ENCODE peak calls at places on chromosome 14, in eight cellular contexts. One of them, this sample, is unnamed.

GRCh38 chr14:74502236-74503019 is 8.9 kb downstream of the ISCA2 start:
- DNase-seq in activated CD4-positive, alpha-beta T cell treated with anti-CD3 and anti-CD28 coated beads for 36 hours: peak; percentile 42
- DNase-seq in stimulated activated CD4-positive, alpha-beta T cell treated with anti-CD3 and anti-CD28 coated beads, Interleukin-4, amount 100 ng/mL, for 24 hours: no peak
- DNase-seq in activated T-helper 1 cell treated with anti-CD3 and anti-CD28 coated beads, Interleukin-2, amount 50 U/mL, for 16 hours: no peak
- DNase-seq in AG09319: no peak
- DNase-seq in HTR-8/SVneo: peak; percentile 73
- DNase-seq in substantia nigra: no peak
- DNase-seq in ACHN: no peak
- DNase-seq in this sample: no peak

GRCh38 chr14:36522347-36522971 is 2.4 kb upstream of the NKX2-1 start:
- DNase-seq in HTR-8/SVneo: no peak
- DNase-seq in ACHN: no peak
- DNase-seq in activated CD4-positive, alpha-beta T cell treated with anti-CD3 and anti-CD28 coated beads for 36 hours: peak; percentile 14
- DNase-seq in activated T-helper 1 cell treated with anti-CD3 and anti-CD28 coated beads, Interleukin-2, amount 50 U/mL, for 16 hours: no peak
- DNase-seq in substantia nigra: no peak
- DNase-seq in AG09319: no peak
- DNase-seq in stimulated activated CD4-positive, alpha-beta T cell treated with anti-CD3 and anti-CD28 coated beads, Interleukin-4, amount 100 ng/mL, for 24 hours: no peak
- DNase-seq in this sample: no peak

GRCh38 chr14:31440280-31440679 is 17.0 kb downstream of the DTD2 start:
- DNase-seq in ACHN: no peak
- DNase-seq in stimulated activated CD4-positive, alpha-beta T cell treated with anti-CD3 and anti-CD28 coated beads, Interleukin-4, amount 100 ng/mL, for 24 hours: no peak
- DNase-seq in activated CD4-positive, alpha-beta T cell treated with anti-CD3 and anti-CD28 coated beads for 36 hours: no peak
- DNase-seq in AG09319: no peak
- DNase-seq in activated T-helper 1 cell treated with anti-CD3 and anti-CD28 coated beads, Interleukin-2, amount 50 U/mL, for 16 hours: no peak
- DNase-seq in HTR-8/SVneo: no peak
- DNase-seq in substantia nigra: no peak
- DNase-seq in this sample: no peak

GRCh38 chr14:91727121-91727520 is 4.8 kb downstream of the CATSPERB start:
- DNase-seq in activated T-helper 1 cell treated with anti-CD3 and anti-CD28 coated beads, Interleukin-2, amount 50 U/mL, for 16 hours: no peak
- DNase-seq in stimulated activated CD4-positive, alpha-beta T cell treated with anti-CD3 and anti-CD28 coated beads, Interleukin-4, amount 100 ng/mL, for 24 hours: no peak
- DNase-seq in ACHN: no peak
- DNase-seq in AG09319: no peak
- DNase-seq in activated CD4-positive, alpha-beta T cell treated with anti-CD3 and anti-CD28 coated beads for 36 hours: no peak
- DNase-seq in HTR-8/SVneo: no peak
- DNase-seq in substantia nigra: no peak
- DNase-seq in this sample: no peak

GRCh38 chr14:38553586-38553985 is 297.7 kb upstream of the CLEC14A start:
- DNase-seq in activated T-helper 1 cell treated with anti-CD3 and anti-CD28 coated beads, Interleukin-2, amount 50 U/mL, for 16 hours: no peak
- DNase-seq in AG09319: no peak
- DNase-seq in ACHN: no peak
- DNase-seq in substantia nigra: no peak
- DNase-seq in activated CD4-positive, alpha-beta T cell treated with anti-CD3 and anti-CD28 coated beads for 36 hours: no peak
- DNase-seq in HTR-8/SVneo: no peak
- DNase-seq in stimulated activated CD4-positive, alpha-beta T cell treated with anti-CD3 and anti-CD28 coated beads, Interleukin-4, amount 100 ng/mL, for 24 hours: no peak
- DNase-seq in this sample: no peak

GRCh38 chr14:34043627-34044372 is 92.9 kb upstream of the EGLN3 start:
- DNase-seq in HTR-8/SVneo: peak; percentile 30
- DNase-seq in AG09319: no peak
- DNase-seq in activated T-helper 1 cell treated with anti-CD3 and anti-CD28 coated beads, Interleukin-2, amount 50 U/mL, for 16 hours: no peak
- DNase-seq in substantia nigra: no peak
- DNase-seq in stimulated activated CD4-positive, alpha-beta T cell treated with anti-CD3 and anti-CD28 coated beads, Interleukin-4, amount 100 ng/mL, for 24 hours: peak; percentile 66
- DNase-seq in activated CD4-positive, alpha-beta T cell treated with anti-CD3 and anti-CD28 coated beads for 36 hours: peak; percentile 91
- DNase-seq in ACHN: no peak
- DNase-seq in this sample: no peak

GRCh38 chr14:66099451-66099850 is 386.7 kb upstream of the CCDC196 start:
- DNase-seq in stimulated activated CD4-positive, alpha-beta T cell treated with anti-CD3 and anti-CD28 coated beads, Interleukin-4, amount 100 ng/mL, for 24 hours: no peak
- DNase-seq in activated T-helper 1 cell treated with anti-CD3 and anti-CD28 coated beads, Interleukin-2, amount 50 U/mL, for 16 hours: no peak
- DNase-seq in HTR-8/SVneo: no peak
- DNase-seq in activated CD4-positive, alpha-beta T cell treated with anti-CD3 and anti-CD28 coated beads for 36 hours: no peak
- DNase-seq in AG09319: no peak
- DNase-seq in substantia nigra: no peak
- DNase-seq in ACHN: no peak
- DNase-seq in this sample: no peak

GRCh38 chr14:51020024-51020710 is 74.7 kb downstream of the TRIM9 start:
- DNase-seq in ACHN: no peak
- DNase-seq in stimulated activated CD4-positive, alpha-beta T cell treated with anti-CD3 and anti-CD28 coated beads, Interleukin-4, amount 100 ng/mL, for 24 hours: no peak
- DNase-seq in activated CD4-positive, alpha-beta T cell treated with anti-CD3 and anti-CD28 coated beads for 36 hours: no peak
- DNase-seq in AG09319: no peak
- DNase-seq in HTR-8/SVneo: no peak
- DNase-seq in substantia nigra: peak; percentile 24
- DNase-seq in activated T-helper 1 cell treated with anti-CD3 and anti-CD28 coated beads, Interleukin-2, amount 50 U/mL, for 16 hours: no peak
- DNase-seq in this sample: no peak

GRCh38 chr14:63923422-63923752 is 70.6 kb downstream of the SYNE2 start:
- DNase-seq in stimulated activated CD4-positive, alpha-beta T cell treated with anti-CD3 and anti-CD28 coated beads, Interleukin-4, amount 100 ng/mL, for 24 hours: no peak
- DNase-seq in ACHN: no peak
- DNase-seq in activated CD4-positive, alpha-beta T cell treated with anti-CD3 and anti-CD28 coated beads for 36 hours: no peak
- DNase-seq in HTR-8/SVneo: no peak
- DNase-seq in substantia nigra: no peak
- DNase-seq in AG09319: no peak
- DNase-seq in activated T-helper 1 cell treated with anti-CD3 and anti-CD28 coated beads, Interleukin-2, amount 50 U/mL, for 16 hours: no peak
- DNase-seq in this sample: no peak

GRCh38 chr14:73700325-73700724 is 13.9 kb downstream of the PNMA1 start:
- DNase-seq in activated CD4-positive, alpha-beta T cell treated with anti-CD3 and anti-CD28 coated beads for 36 hours: no peak
- DNase-seq in stimulated activated CD4-positive, alpha-beta T cell treated with anti-CD3 and anti-CD28 coated beads, Interleukin-4, amount 100 ng/mL, for 24 hours: no peak
- DNase-seq in substantia nigra: no peak
- DNase-seq in activated T-helper 1 cell treated with anti-CD3 and anti-CD28 coated beads, Interleukin-2, amount 50 U/mL, for 16 hours: no peak
- DNase-seq in HTR-8/SVneo: no peak
- DNase-seq in AG09319: no peak
- DNase-seq in ACHN: peak; percentile 43
- DNase-seq in this sample: no peak

GRCh38 chr14:73878436-73878835 is 8.2 kb upstream of the ZNF410 start:
- DNase-seq in HTR-8/SVneo: no peak
- DNase-seq in activated T-helper 1 cell treated with anti-CD3 and anti-CD28 coated beads, Interleukin-2, amount 50 U/mL, for 16 hours: no peak
- DNase-seq in substantia nigra: no peak
- DNase-seq in ACHN: no peak
- DNase-seq in AG09319: no peak
- DNase-seq in stimulated activated CD4-positive, alpha-beta T cell treated with anti-CD3 and anti-CD28 coated beads, Interleukin-4, amount 100 ng/mL, for 24 hours: no peak
- DNase-seq in activated CD4-positive, alpha-beta T cell treated with anti-CD3 and anti-CD28 coated beads for 36 hours: no peak
- DNase-seq in this sample: no peak

GRCh38 chr14:50828738-50829471 is 2.1 kb downstream of the NIN start:
- DNase-seq in activated CD4-positive, alpha-beta T cell treated with anti-CD3 and anti-CD28 coated beads for 36 hours: no peak
- DNase-seq in stimulated activated CD4-positive, alpha-beta T cell treated with anti-CD3 and anti-CD28 coated beads, Interleukin-4, amount 100 ng/mL, for 24 hours: no peak
- DNase-seq in AG09319: no peak
- DNase-seq in HTR-8/SVneo: no peak
- DNase-seq in substantia nigra: no peak
- DNase-seq in activated T-helper 1 cell treated with anti-CD3 and anti-CD28 coated beads, Interleukin-2, amount 50 U/mL, for 16 hours: no peak
- DNase-seq in ACHN: no peak
- DNase-seq in this sample: no peak

GRCh38 chr14:73457935-73458218 is 469 bp downstream of the NUMB start:
- DNase-seq in AG09319: no peak
- DNase-seq in substantia nigra: no peak
- DNase-seq in HTR-8/SVneo: peak; percentile 55
- DNase-seq in activated CD4-positive, alpha-beta T cell treated with anti-CD3 and anti-CD28 coated beads for 36 hours: no peak
- DNase-seq in stimulated activated CD4-positive, alpha-beta T cell treated with anti-CD3 and anti-CD28 coated beads, Interleukin-4, amount 100 ng/mL, for 24 hours: no peak
- DNase-seq in ACHN: peak; percentile 42
- DNase-seq in activated T-helper 1 cell treated with anti-CD3 and anti-CD28 coated beads, Interleukin-2, amount 50 U/mL, for 16 hours: no peak
- DNase-seq in this sample: no peak

GRCh38 chr14:22226381-22226780 is 362.6 kb downstream of the DAD1 start:
- DNase-seq in stimulated activated CD4-positive, alpha-beta T cell treated with anti-CD3 and anti-CD28 coated beads, Interleukin-4, amount 100 ng/mL, for 24 hours: peak; percentile 3
- DNase-seq in activated T-helper 1 cell treated with anti-CD3 and anti-CD28 coated beads, Interleukin-2, amount 50 U/mL, for 16 hours: no peak
- DNase-seq in AG09319: no peak
- DNase-seq in substantia nigra: no peak
- DNase-seq in ACHN: peak; percentile 20
- DNase-seq in activated CD4-positive, alpha-beta T cell treated with anti-CD3 and anti-CD28 coated beads for 36 hours: peak; percentile 19
- DNase-seq in HTR-8/SVneo: no peak
- DNase-seq in this sample: no peak

GRCh38 chr14:74018029-74018703 is 922 bp downstream of the ENTPD5 start:
- DNase-seq in activated T-helper 1 cell treated with anti-CD3 and anti-CD28 coated beads, Interleukin-2, amount 50 U/mL, for 16 hours: no peak
- DNase-seq in substantia nigra: no peak
- DNase-seq in HTR-8/SVneo: peak; percentile 86
- DNase-seq in activated CD4-positive, alpha-beta T cell treated with anti-CD3 and anti-CD28 coated beads for 36 hours: peak; percentile 11
- DNase-seq in stimulated activated CD4-positive, alpha-beta T cell treated with anti-CD3 and anti-CD28 coated beads, Interleukin-4, amount 100 ng/mL, for 24 hours: no peak
- DNase-seq in AG09319: peak; percentile 22
- DNase-seq in ACHN: peak; percentile 67
- DNase-seq in this sample: no peak

GRCh38 chr14:95156765-95157194 is 549 bp downstream of the DICER1 start:
- DNase-seq in AG09319: no peak
- DNase-seq in activated CD4-positive, alpha-beta T cell treated with anti-CD3 and anti-CD28 coated beads for 36 hours: peak; percentile 63
- DNase-seq in stimulated activated CD4-positive, alpha-beta T cell treated with anti-CD3 and anti-CD28 coated beads, Interleukin-4, amount 100 ng/mL, for 24 hours: peak; percentile 25
- DNase-seq in ACHN: peak; percentile 35
- DNase-seq in activated T-helper 1 cell treated with anti-CD3 and anti-CD28 coated beads, Interleukin-2, amount 50 U/mL, for 16 hours: no peak
- DNase-seq in substantia nigra: peak; percentile 36
- DNase-seq in HTR-8/SVneo: peak; percentile 17
- DNase-seq in this sample: peak; percentile 80

GRCh38 chr14:69316449-69317391 is 56.8 kb downstream of the GALNT16 start:
- DNase-seq in HTR-8/SVneo: peak; percentile 100
- DNase-seq in activated CD4-positive, alpha-beta T cell treated with anti-CD3 and anti-CD28 coated beads for 36 hours: no peak
- DNase-seq in stimulated activated CD4-positive, alpha-beta T cell treated with anti-CD3 and anti-CD28 coated beads, Interleukin-4, amount 100 ng/mL, for 24 hours: no peak
- DNase-seq in ACHN: peak; percentile 93
- DNase-seq in activated T-helper 1 cell treated with anti-CD3 and anti-CD28 coated beads, Interleukin-2, amount 50 U/mL, for 16 hours: no peak
- DNase-seq in substantia nigra: no peak
- DNase-seq in AG09319: peak; percentile 95
- DNase-seq in this sample: peak; percentile 89

GRCh38 chr14:63852271-63852816 is 460 bp upstream of the SYNE2 start:
- DNase-seq in activated CD4-positive, alpha-beta T cell treated with anti-CD3 and anti-CD28 coated beads for 36 hours: no peak
- DNase-seq in HTR-8/SVneo: no peak
- DNase-seq in stimulated activated CD4-positive, alpha-beta T cell treated with anti-CD3 and anti-CD28 coated beads, Interleukin-4, amount 100 ng/mL, for 24 hours: no peak
- DNase-seq in substantia nigra: no peak
- DNase-seq in AG09319: no peak
- DNase-seq in activated T-helper 1 cell treated with anti-CD3 and anti-CD28 coated beads, Interleukin-2, amount 50 U/mL, for 16 hours: no peak
- DNase-seq in ACHN: peak; percentile 24
- DNase-seq in this sample: no peak

GRCh38 chr14:99185436-99186068 is 86.4 kb downstream of the BCL11B start:
- DNase-seq in ACHN: no peak
- DNase-seq in activated CD4-positive, alpha-beta T cell treated with anti-CD3 and anti-CD28 coated beads for 36 hours: peak; percentile 54
- DNase-seq in stimulated activated CD4-positive, alpha-beta T cell treated with anti-CD3 and anti-CD28 coated beads, Interleukin-4, amount 100 ng/mL, for 24 hours: no peak
- DNase-seq in substantia nigra: no peak
- DNase-seq in HTR-8/SVneo: no peak
- DNase-seq in AG09319: no peak
- DNase-seq in activated T-helper 1 cell treated with anti-CD3 and anti-CD28 coated beads, Interleukin-2, amount 50 U/mL, for 16 hours: no peak
- DNase-seq in this sample: no peak

GRCh38 chr14:23704890-23705289 is 68.7 kb downstream of the DHRS2 start:
- DNase-seq in AG09319: no peak
- DNase-seq in activated CD4-positive, alpha-beta T cell treated with anti-CD3 and anti-CD28 coated beads for 36 hours: no peak
- DNase-seq in activated T-helper 1 cell treated with anti-CD3 and anti-CD28 coated beads, Interleukin-2, amount 50 U/mL, for 16 hours: no peak
- DNase-seq in ACHN: peak; percentile 7
- DNase-seq in HTR-8/SVneo: no peak
- DNase-seq in stimulated activated CD4-positive, alpha-beta T cell treated with anti-CD3 and anti-CD28 coated beads, Interleukin-4, amount 100 ng/mL, for 24 hours: no peak
- DNase-seq in substantia nigra: no peak
- DNase-seq in this sample: no peak

GRCh38 chr14:71319646-71320045 is 412.4 kb downstream of the PCNX1 start:
- DNase-seq in activated T-helper 1 cell treated with anti-CD3 and anti-CD28 coated beads, Interleukin-2, amount 50 U/mL, for 16 hours: no peak
- DNase-seq in HTR-8/SVneo: peak; percentile 48
- DNase-seq in ACHN: peak; percentile 7
- DNase-seq in stimulated activated CD4-positive, alpha-beta T cell treated with anti-CD3 and anti-CD28 coated beads, Interleukin-4, amount 100 ng/mL, for 24 hours: no peak
- DNase-seq in substantia nigra: no peak
- DNase-seq in activated CD4-positive, alpha-beta T cell treated with anti-CD3 and anti-CD28 coated beads for 36 hours: no peak
- DNase-seq in AG09319: no peak
- DNase-seq in this sample: no peak

GRCh38 chr14:67857778-67858350 is 38.3 kb downstream of the RAD51B start:
- DNase-seq in stimulated activated CD4-positive, alpha-beta T cell treated with anti-CD3 and anti-CD28 coated beads, Interleukin-4, amount 100 ng/mL, for 24 hours: no peak
- DNase-seq in HTR-8/SVneo: no peak
- DNase-seq in activated CD4-positive, alpha-beta T cell treated with anti-CD3 and anti-CD28 coated beads for 36 hours: no peak
- DNase-seq in activated T-helper 1 cell treated with anti-CD3 and anti-CD28 coated beads, Interleukin-2, amount 50 U/mL, for 16 hours: no peak
- DNase-seq in ACHN: no peak
- DNase-seq in AG09319: no peak
- DNase-seq in substantia nigra: no peak
- DNase-seq in this sample: no peak

GRCh38 chr14:53807580-53807979 is 149.0 kb downstream of the BMP4 start:
- DNase-seq in substantia nigra: no peak
- DNase-seq in AG09319: no peak
- DNase-seq in activated T-helper 1 cell treated with anti-CD3 and anti-CD28 coated beads, Interleukin-2, amount 50 U/mL, for 16 hours: no peak
- DNase-seq in HTR-8/SVneo: no peak
- DNase-seq in stimulated activated CD4-positive, alpha-beta T cell treated with anti-CD3 and anti-CD28 coated beads, Interleukin-4, amount 100 ng/mL, for 24 hours: no peak
- DNase-seq in ACHN: no peak
- DNase-seq in activated CD4-positive, alpha-beta T cell treated with anti-CD3 and anti-CD28 coated beads for 36 hours: no peak
- DNase-seq in this sample: no peak

GRCh38 chr14:83419420-83419819 is 1885.8 kb upstream of the SEL1L start:
- DNase-seq in activated T-helper 1 cell treated with anti-CD3 and anti-CD28 coated beads, Interleukin-2, amount 50 U/mL, for 16 hours: no peak
- DNase-seq in HTR-8/SVneo: no peak
- DNase-seq in AG09319: no peak
- DNase-seq in stimulated activated CD4-positive, alpha-beta T cell treated with anti-CD3 and anti-CD28 coated beads, Interleukin-4, amount 100 ng/mL, for 24 hours: no peak
- DNase-seq in ACHN: no peak
- DNase-seq in activated CD4-positive, alpha-beta T cell treated with anti-CD3 and anti-CD28 coated beads for 36 hours: no peak
- DNase-seq in substantia nigra: no peak
- DNase-seq in this sample: no peak

GRCh38 chr14:89921896-89922548 is 32.5 kb downstream of the EFCAB11 start:
- DNase-seq in AG09319: no peak
- DNase-seq in substantia nigra: peak; percentile 17
- DNase-seq in activated CD4-positive, alpha-beta T cell treated with anti-CD3 and anti-CD28 coated beads for 36 hours: no peak
- DNase-seq in stimulated activated CD4-positive, alpha-beta T cell treated with anti-CD3 and anti-CD28 coated beads, Interleukin-4, amount 100 ng/mL, for 24 hours: no peak
- DNase-seq in activated T-helper 1 cell treated with anti-CD3 and anti-CD28 coated beads, Interleukin-2, amount 50 U/mL, for 16 hours: no peak
- DNase-seq in ACHN: no peak
- DNase-seq in HTR-8/SVneo: peak; percentile 47
- DNase-seq in this sample: no peak

GRCh38 chr14:51604078-51604477 is 47.6 kb upstream of the FRMD6 start:
- DNase-seq in activated CD4-positive, alpha-beta T cell treated with anti-CD3 and anti-CD28 coated beads for 36 hours: no peak
- DNase-seq in AG09319: peak; percentile 76
- DNase-seq in stimulated activated CD4-positive, alpha-beta T cell treated with anti-CD3 and anti-CD28 coated beads, Interleukin-4, amount 100 ng/mL, for 24 hours: no peak
- DNase-seq in substantia nigra: no peak
- DNase-seq in HTR-8/SVneo: peak; percentile 34
- DNase-seq in activated T-helper 1 cell treated with anti-CD3 and anti-CD28 coated beads, Interleukin-2, amount 50 U/mL, for 16 hours: no peak
- DNase-seq in ACHN: no peak
- DNase-seq in this sample: no peak

GRCh38 chr14:20612403-20612802 is 21.2 kb upstream of the RNASE12 start:
- DNase-seq in substantia nigra: no peak
- DNase-seq in activated T-helper 1 cell treated with anti-CD3 and anti-CD28 coated beads, Interleukin-2, amount 50 U/mL, for 16 hours: no peak
- DNase-seq in AG09319: no peak
- DNase-seq in activated CD4-positive, alpha-beta T cell treated with anti-CD3 and anti-CD28 coated beads for 36 hours: no peak
- DNase-seq in stimulated activated CD4-positive, alpha-beta T cell treated with anti-CD3 and anti-CD28 coated beads, Interleukin-4, amount 100 ng/mL, for 24 hours: no peak
- DNase-seq in ACHN: no peak
- DNase-seq in HTR-8/SVneo: no peak
- DNase-seq in this sample: no peak

GRCh38 chr14:90805662-90806548 is 10.3 kb downstream of the TTC7B start:
- DNase-seq in AG09319: no peak
- DNase-seq in HTR-8/SVneo: no peak
- DNase-seq in ACHN: no peak
- DNase-seq in stimulated activated CD4-positive, alpha-beta T cell treated with anti-CD3 and anti-CD28 coated beads, Interleukin-4, amount 100 ng/mL, for 24 hours: no peak
- DNase-seq in activated T-helper 1 cell treated with anti-CD3 and anti-CD28 coated beads, Interleukin-2, amount 50 U/mL, for 16 hours: no peak
- DNase-seq in activated CD4-positive, alpha-beta T cell treated with anti-CD3 and anti-CD28 coated beads for 36 hours: no peak
- DNase-seq in substantia nigra: peak; percentile 52
- DNase-seq in this sample: no peak

GRCh38 chr14:50864911-50865310 is 6.9 kb upstream of the ABHD12B start:
- DNase-seq in activated T-helper 1 cell treated with anti-CD3 and anti-CD28 coated beads, Interleukin-2, amount 50 U/mL, for 16 hours: no peak
- DNase-seq in ACHN: no peak
- DNase-seq in activated CD4-positive, alpha-beta T cell treated with anti-CD3 and anti-CD28 coated beads for 36 hours: no peak
- DNase-seq in HTR-8/SVneo: no peak
- DNase-seq in stimulated activated CD4-positive, alpha-beta T cell treated with anti-CD3 and anti-CD28 coated beads, Interleukin-4, amount 100 ng/mL, for 24 hours: no peak
- DNase-seq in AG09319: no peak
- DNase-seq in substantia nigra: no peak
- DNase-seq in this sample: no peak